ENCODE peak calls at places on chromosome 17, in four cellular contexts. One of them, this sample, is unnamed. For H3K27me3, the result is how much of the 10 kb centered on the place peaks cover.

GRCh38 chr17:78865682-78866390 is 25.2 kb upstream of the USP36 start:
- DNase-seq in BE2C: peak
- DNase-seq in heart right ventricle: peak
- DNase-seq in AG04450: peak
- DNase-seq in this sample: peak

GRCh38 chr17:46962374-46962790 is 16.7 kb downstream of the RPRML start:
- DNase-seq in BE2C: no peak
- DNase-seq in heart right ventricle: no peak
- DNase-seq in AG04450: peak
- DNase-seq in this sample: no peak

GRCh38 chr17:78672880-78673371 is 95.7 kb upstream of the DNAH17 start:
- DNase-seq in BE2C: no peak
- DNase-seq in heart right ventricle: no peak
- DNase-seq in AG04450: no peak
- DNase-seq in this sample: no peak

GRCh38 chr17:3035968-3036280 is 27.5 kb downstream of the OR1D5 start:
- DNase-seq in BE2C: no peak
- DNase-seq in heart right ventricle: no peak
- DNase-seq in AG04450: no peak
- DNase-seq in this sample: no peak

GRCh38 chr17:19461681-19462080 is 50.6 kb downstream of the RNF112 start:
- DNase-seq in BE2C: no peak
- DNase-seq in heart right ventricle: no peak
- DNase-seq in AG04450: no peak
- DNase-seq in this sample: peak

GRCh38 chr17:30170415-30170987 is 53.9 kb downstream of the NSRP1 start:
- DNase-seq in BE2C: no peak
- DNase-seq in heart right ventricle: no peak
- DNase-seq in AG04450: no peak
- DNase-seq in this sample: no peak

GRCh38 chr17:81158688-81159590 is 6.4 kb upstream of the PVALEF start:
- DNase-seq in BE2C: no peak
- DNase-seq in heart right ventricle: no peak
- DNase-seq in AG04450: no peak
- DNase-seq in this sample: no peak

GRCh38 chr17:46940692-46941404 is 17.9 kb downstream of the GOSR2 start:
- DNase-seq in BE2C: peak
- DNase-seq in heart right ventricle: peak
- DNase-seq in AG04450: peak
- DNase-seq in this sample: no peak

GRCh38 chr17:75481194-75482059 is 25.0 kb downstream of the TMEM94 start:
- DNase-seq in BE2C: no peak
- DNase-seq in heart right ventricle: no peak
- DNase-seq in AG04450: no peak
- DNase-seq in this sample: no peak

GRCh38 chr17:56812971-56813388 is 20.7 kb downstream of the C17orf67 start:
- DNase-seq in BE2C: peak
- DNase-seq in heart right ventricle: no peak
- DNase-seq in AG04450: no peak
- DNase-seq in this sample: no peak

GRCh38 chr17:4641297-4642195 is at the start of gene ALOX15:
- DNase-seq in BE2C: no peak
- DNase-seq in heart right ventricle: no peak
- DNase-seq in AG04450: no peak
- DNase-seq in this sample: no peak

GRCh38 chr17:35373984-35374765 is 754 bp upstream of the SLFN11 start:
- DNase-seq in BE2C: no peak
- DNase-seq in heart right ventricle: peak
- DNase-seq in AG04450: no peak
- DNase-seq in this sample: no peak

GRCh38 chr17:66373944-66374817 is 71.8 kb downstream of the PRKCA start:
- DNase-seq in BE2C: peak
- DNase-seq in heart right ventricle: peak
- DNase-seq in AG04450: no peak
- DNase-seq in this sample: no peak

GRCh38 chr17:4771519-4772234 is at the start of gene TM4SF5:
- DNase-seq in BE2C: no peak
- DNase-seq in heart right ventricle: no peak
- DNase-seq in AG04450: no peak
- DNase-seq in this sample: no peak

GRCh38 chr17:40903129-40903847 is 18.2 kb upstream of the KRT20 start:
- DNase-seq in BE2C: no peak
- DNase-seq in heart right ventricle: no peak
- DNase-seq in AG04450: no peak
- DNase-seq in this sample: no peak

DNA sequence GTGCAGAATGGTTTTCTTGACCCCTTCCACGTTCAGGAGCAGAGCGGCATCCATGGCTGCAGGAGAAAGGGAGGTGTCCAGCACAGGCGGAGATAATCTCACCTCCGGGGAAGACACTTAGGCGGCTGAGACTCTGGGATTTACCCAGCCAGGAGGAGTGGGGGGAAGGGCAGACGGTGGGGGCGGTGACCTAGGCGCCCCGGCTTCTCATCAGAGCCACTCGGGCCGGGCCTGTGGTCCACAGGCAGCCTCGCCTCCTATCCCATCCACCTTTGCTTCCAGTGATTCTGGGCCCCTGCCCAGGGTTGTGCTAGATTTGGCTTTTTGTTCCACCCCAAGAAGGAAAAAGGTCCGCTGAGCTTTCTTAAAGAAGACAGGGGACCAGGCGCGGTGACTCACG is at the start of gene AIPL1:
- DNase-seq in BE2C: no peak
- DNase-seq in heart right ventricle: no peak
- DNase-seq in AG04450: no peak
- DNase-seq in this sample: no peak
- H3K27me3 ChIP-seq in BE2C: under half
- H3K27me3 ChIP-seq in heart right ventricle: half or more
- H3K27me3 ChIP-seq in AG04450: under half
- H3K27me3 ChIP-seq in this sample: under half

GRCh38 chr17:31560836-31561235 is 169.4 kb downstream of the RAB11FIP4 start:
- DNase-seq in BE2C: no peak
- DNase-seq in heart right ventricle: no peak
- DNase-seq in AG04450: no peak
- DNase-seq in this sample: no peak
- H3K4me3 ChIP-seq in BE2C: no peak
- H3K4me3 ChIP-seq in heart right ventricle: peak
- H3K4me3 ChIP-seq in AG04450: peak
- H3K4me3 ChIP-seq in this sample: peak

DNA sequence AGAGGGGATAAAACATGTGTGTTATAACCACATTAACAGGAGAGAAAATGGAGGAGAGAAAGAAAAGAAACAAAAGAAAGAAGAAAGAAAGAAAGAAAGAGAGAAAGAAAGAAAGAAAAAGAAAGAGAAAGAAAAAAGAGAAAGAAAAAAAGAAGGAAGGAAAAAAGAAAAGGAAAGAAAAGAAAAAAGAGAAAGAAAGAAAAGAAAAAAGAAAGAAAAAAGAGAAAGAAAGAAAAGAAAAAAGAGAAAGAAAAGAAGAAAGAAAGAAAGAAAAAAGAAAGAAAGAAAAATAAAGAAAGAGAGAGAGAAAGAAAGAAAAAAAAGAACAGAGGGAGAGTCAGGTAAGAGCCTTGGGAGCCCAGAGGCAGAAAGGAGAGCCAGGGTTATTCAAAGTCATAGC is 446.6 kb upstream of the ASIC2 start:
- DNase-seq in BE2C: no peak
- DNase-seq in heart right ventricle: no peak
- DNase-seq in AG04450: no peak
- DNase-seq in this sample: no peak
- H3K27me3 ChIP-seq in BE2C: under half
- H3K27me3 ChIP-seq in heart right ventricle: half or more
- H3K27me3 ChIP-seq in AG04450: under half
- H3K27me3 ChIP-seq in this sample: under half

GRCh38 chr17:740240-741055 is 8.1 kb downstream of the TLCD3A start:
- DNase-seq in BE2C: no peak
- DNase-seq in heart right ventricle: no peak
- DNase-seq in AG04450: no peak
- DNase-seq in this sample: no peak
- H3K4me3 ChIP-seq in BE2C: no peak
- H3K4me3 ChIP-seq in heart right ventricle: no peak
- H3K4me3 ChIP-seq in AG04450: no peak
- H3K4me3 ChIP-seq in this sample: no peak

DNA sequence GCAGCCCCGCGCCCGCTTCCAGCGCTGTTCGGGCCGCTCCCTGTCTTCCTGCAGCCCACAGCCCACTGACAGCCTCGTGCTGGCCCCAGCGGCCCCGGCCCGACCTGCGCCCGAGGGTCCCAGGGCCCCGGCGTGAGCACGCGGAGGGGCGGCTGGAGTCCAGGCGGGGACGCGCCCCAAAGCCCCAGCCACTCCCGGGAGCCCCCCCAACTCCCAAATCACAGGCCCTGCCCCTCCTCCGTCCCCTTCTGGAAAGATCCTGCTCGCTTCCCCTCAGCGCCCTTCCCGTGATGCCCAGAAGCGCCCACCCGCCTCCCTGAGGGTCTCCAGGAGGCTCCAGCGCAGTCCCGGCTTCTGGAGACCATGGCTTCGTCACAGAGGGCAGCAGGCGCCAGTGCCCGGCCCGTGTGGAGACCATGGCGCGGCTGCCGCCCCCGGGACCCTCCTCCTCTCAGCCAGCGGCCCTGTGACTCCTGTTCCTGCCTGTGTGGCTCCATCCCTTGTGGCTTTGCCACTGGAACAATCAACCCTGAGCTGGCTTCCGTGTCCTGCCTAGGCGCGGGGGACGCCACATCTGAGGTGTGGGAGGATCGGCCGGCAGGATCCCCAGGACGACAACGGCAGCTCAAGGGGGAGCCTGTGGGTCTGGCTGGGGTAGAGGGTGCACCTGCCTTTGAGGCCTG is 3.9 kb downstream of the UTS2R start:
- DNase-seq in BE2C: no peak
- DNase-seq in heart right ventricle: no peak
- DNase-seq in AG04450: no peak
- DNase-seq in this sample: no peak
- H3K27me3 ChIP-seq in BE2C: half or more
- H3K27me3 ChIP-seq in heart right ventricle: half or more
- H3K27me3 ChIP-seq in AG04450: half or more
- H3K27me3 ChIP-seq in this sample: under half

GRCh38 chr17:49640556-49640955 is 37.3 kb downstream of the SPOP start:
- DNase-seq in BE2C: no peak
- DNase-seq in heart right ventricle: no peak
- DNase-seq in AG04450: no peak
- DNase-seq in this sample: no peak
- H3K4me3 ChIP-seq in BE2C: no peak
- H3K4me3 ChIP-seq in heart right ventricle: no peak
- H3K4me3 ChIP-seq in AG04450: no peak
- H3K4me3 ChIP-seq in this sample: no peak

DNA sequence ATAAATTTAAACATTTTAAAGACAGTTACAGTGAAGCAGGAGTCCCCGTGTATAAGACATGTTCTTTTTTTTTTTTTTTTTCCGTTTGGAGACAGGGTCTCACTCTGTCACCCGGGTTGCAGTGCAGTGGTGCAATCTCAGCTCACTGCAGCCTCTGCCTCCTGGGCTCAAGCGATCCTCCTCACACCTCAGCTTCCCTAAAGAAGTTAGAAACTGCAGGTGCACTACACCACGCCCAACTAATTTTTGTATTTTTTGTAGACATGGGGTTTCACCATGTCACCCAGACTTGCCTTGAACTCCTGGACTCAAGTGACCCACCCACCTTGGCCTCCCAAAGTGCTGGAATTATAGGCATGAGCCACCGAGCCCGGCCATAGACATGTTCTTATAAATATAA is 3.0 kb downstream of the EVI2B start:
- DNase-seq in BE2C: no peak
- DNase-seq in heart right ventricle: no peak
- DNase-seq in AG04450: no peak
- DNase-seq in this sample: no peak
- H3K27me3 ChIP-seq in BE2C: under half
- H3K27me3 ChIP-seq in heart right ventricle: under half
- H3K27me3 ChIP-seq in AG04450: under half
- H3K27me3 ChIP-seq in this sample: under half

DNA sequence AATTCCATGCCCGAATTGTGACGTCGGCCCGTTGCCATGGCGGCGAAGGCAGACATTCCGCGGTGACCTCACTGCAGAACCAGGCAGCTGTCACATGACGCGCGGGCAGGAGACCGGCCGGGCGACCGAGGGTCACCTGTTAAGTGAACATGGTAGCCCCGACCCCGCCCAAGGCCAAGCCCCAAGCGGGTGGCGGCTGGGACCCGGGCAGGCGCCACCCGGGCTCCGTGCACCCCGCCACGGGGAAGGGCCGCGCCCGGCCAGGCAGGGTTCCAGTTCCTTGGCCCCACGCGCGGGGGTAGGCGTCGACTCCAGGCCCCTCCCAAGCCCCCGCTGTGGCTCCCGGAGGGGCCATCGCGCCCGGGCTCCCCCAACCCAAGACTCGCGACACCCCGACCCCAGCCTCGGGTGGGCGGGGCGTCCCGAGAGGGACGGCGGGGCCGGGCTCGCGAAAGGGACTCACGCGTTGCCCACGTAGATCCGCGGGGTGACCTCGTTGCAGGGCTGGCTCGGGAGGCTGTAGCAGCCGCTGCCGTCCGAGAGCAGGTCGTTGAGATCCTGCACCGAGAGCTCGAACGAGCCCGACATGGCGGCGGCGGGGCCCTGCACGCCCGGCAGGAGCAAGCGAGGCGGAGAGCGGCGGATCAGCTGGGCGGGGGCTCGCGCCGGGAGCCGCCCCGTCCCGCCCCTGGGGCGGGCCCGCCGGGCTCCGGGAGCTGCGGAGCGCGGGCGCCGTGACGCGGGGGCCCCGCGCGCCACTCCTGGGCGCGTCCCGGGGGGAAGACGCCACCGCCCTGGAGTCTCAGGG is at the start of gene DUSP3:
- DNase-seq in BE2C: peak
- DNase-seq in heart right ventricle: peak
- DNase-seq in AG04450: peak
- DNase-seq in this sample: peak
- H3K4me3 ChIP-seq in BE2C: peak
- H3K4me3 ChIP-seq in heart right ventricle: peak
- H3K4me3 ChIP-seq in AG04450: peak
- H3K4me3 ChIP-seq in this sample: peak